ENCODE peak calls at places on chromosomes 13 and 19, in four cellular contexts. One of them, this sample, is unnamed.

GRCh38 chr13:37870895-37871550 is 1.5 kb upstream of the TRPC4 start:
- DNase-seq in K562: no peak
- DNase-seq in IMR-90: peak
- DNase-seq in HepG2: no peak
- DNase-seq in this sample: no peak

GRCh38 chr13:39603424-39603947 is 493 bp upstream of the LHFPL6 start:
- DNase-seq in K562: no peak
- DNase-seq in HepG2: no peak
- DNase-seq in IMR-90: peak
- DNase-seq in this sample: peak

GRCh38 chr19:7852851-7853759 is 21.1 kb downstream of the PRR36 start:
- DNase-seq in HepG2: peak
- DNase-seq in IMR-90: peak
- DNase-seq in K562: peak
- DNase-seq in this sample: peak

GRCh38 chr19:39407644-39408391 is 1.2 kb downstream of the ZFP36 start:
- DNase-seq in K562: peak
- DNase-seq in HepG2: no peak
- DNase-seq in IMR-90: no peak
- DNase-seq in this sample: no peak

GRCh38 chr13:75986818-75987217 is 350.7 kb downstream of the LMO7 start:
- DNase-seq in K562: no peak
- DNase-seq in IMR-90: no peak
- DNase-seq in HepG2: no peak
- DNase-seq in this sample: no peak

GRCh38 chr13:75760182-75760981 is 124.3 kb downstream of the LMO7 start:
- DNase-seq in K562: no peak
- DNase-seq in IMR-90: peak
- DNase-seq in HepG2: peak
- DNase-seq in this sample: peak

GRCh38 chr19:6527893-6528543 is 2.8 kb upstream of the TNFSF9 start:
- DNase-seq in HepG2: no peak
- DNase-seq in K562: no peak
- DNase-seq in IMR-90: no peak
- DNase-seq in this sample: no peak

GRCh38 chr19:28701491-28701890 is 511.5 kb downstream of the UQCRFS1 start:
- DNase-seq in IMR-90: no peak
- DNase-seq in K562: no peak
- DNase-seq in HepG2: no peak
- DNase-seq in this sample: no peak

GRCh38 chr13:97431365-97431764 is 2.6 kb upstream of the RAP2A start:
- DNase-seq in K562: no peak
- DNase-seq in HepG2: no peak
- DNase-seq in IMR-90: no peak
- DNase-seq in this sample: no peak

GRCh38 chr19:6216996-6217751 is 62.6 kb downstream of the MLLT1 start:
- DNase-seq in IMR-90: peak
- DNase-seq in K562: peak
- DNase-seq in HepG2: no peak
- DNase-seq in this sample: no peak

GRCh38 chr13:112069727-112070300 is 2.9 kb downstream of the SOX1 start:
- DNase-seq in K562: no peak
- DNase-seq in IMR-90: no peak
- DNase-seq in HepG2: no peak
- DNase-seq in this sample: no peak

GRCh38 chr13:21673592-21674270 is 2.9 kb downstream of the FGF9 start:
- DNase-seq in HepG2: no peak
- DNase-seq in IMR-90: peak
- DNase-seq in K562: peak
- DNase-seq in this sample: peak

GRCh38 chr19:2549701-2550191 is 73.8 kb downstream of the GADD45B start:
- DNase-seq in K562: no peak
- DNase-seq in HepG2: no peak
- DNase-seq in IMR-90: peak
- DNase-seq in this sample: no peak

GRCh38 chr13:113058988-113059850 is 46.4 kb upstream of the F7 start:
- DNase-seq in IMR-90: no peak
- DNase-seq in HepG2: no peak
- DNase-seq in K562: no peak
- DNase-seq in this sample: peak

GRCh38 chr13:78596701-78597550 is 6.4 kb downstream of the POU4F1 start:
- DNase-seq in K562: no peak
- DNase-seq in IMR-90: no peak
- DNase-seq in HepG2: no peak
- DNase-seq in this sample: no peak

GRCh38 chr13:51057001-51057400 is 54.1 kb downstream of the C13orf42 start:
- DNase-seq in K562: no peak
- DNase-seq in IMR-90: no peak
- DNase-seq in HepG2: no peak
- DNase-seq in this sample: no peak

GRCh38 chr13:32261567-32261966 is 53.6 kb downstream of the ZAR1L start:
- DNase-seq in K562: peak
- DNase-seq in IMR-90: peak
- DNase-seq in HepG2: no peak
- DNase-seq in this sample: no peak

GRCh38 chr13:59112375-59112774 is 1051.4 kb downstream of the DIAPH3 start:
- DNase-seq in HepG2: no peak
- DNase-seq in K562: no peak
- DNase-seq in IMR-90: peak
- DNase-seq in this sample: peak

GRCh38 chr13:102587916-102588315 is 8.9 kb upstream of the TPP2 start:
- DNase-seq in IMR-90: no peak
- DNase-seq in K562: no peak
- DNase-seq in HepG2: no peak
- DNase-seq in this sample: no peak

GRCh38 chr19:54414156-54414555 is 1.1 kb upstream of the TTYH1 start:
- DNase-seq in IMR-90: no peak
- DNase-seq in HepG2: no peak
- DNase-seq in K562: no peak
- DNase-seq in this sample: no peak

GRCh38 chr13:40116008-40116407 is 460.5 kb downstream of the COG6 start:
- DNase-seq in K562: peak
- DNase-seq in IMR-90: peak
- DNase-seq in HepG2: peak
- DNase-seq in this sample: peak

GRCh38 chr19:55257461-55258411 is 1.1 kb downstream of the PPP6R1 start:
- DNase-seq in K562: peak
- DNase-seq in HepG2: no peak
- DNase-seq in IMR-90: peak
- DNase-seq in this sample: no peak

DNA sequence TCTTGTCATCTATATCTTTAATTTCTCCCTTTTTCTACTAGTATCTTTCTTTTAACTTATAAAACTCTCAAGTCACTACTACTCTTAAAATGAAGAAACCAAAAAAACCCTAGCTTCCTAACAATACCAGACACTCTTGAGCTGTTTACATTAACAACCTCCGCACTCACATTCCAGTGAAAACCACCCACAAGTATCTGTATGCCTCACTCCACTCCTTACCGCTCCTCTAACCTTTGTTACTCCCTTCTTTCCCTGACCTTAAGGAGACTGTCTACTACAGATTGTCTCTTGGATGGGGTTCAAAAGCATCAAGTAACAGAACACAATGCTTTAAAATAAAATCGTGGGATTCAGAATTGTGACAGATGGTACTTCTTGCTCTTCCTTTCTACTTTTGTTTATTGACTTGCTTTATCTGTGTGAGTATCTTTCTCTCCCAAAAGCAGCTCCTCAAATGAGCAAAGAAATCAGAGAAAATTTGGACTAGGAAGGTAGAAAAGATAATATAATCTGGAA is 110.0 kb upstream of the FBXL3 start:
- DNase-seq in K562: no peak
- DNase-seq in HepG2: no peak
- DNase-seq in IMR-90: peak
- DNase-seq in this sample: no peak
- TF ChIP-seq MAZ in K562: no peak
- TF ChIP-seq MAZ in HepG2: no peak
- TF ChIP-seq MAZ in IMR-90: no peak
- TF ChIP-seq MAZ in this sample: no peak

GRCh38 chr13:107534548-107534947 is 680.8 kb downstream of the LIG4 start:
- DNase-seq in IMR-90: peak
- DNase-seq in K562: no peak
- DNase-seq in HepG2: no peak
- DNase-seq in this sample: no peak
- TF ChIP-seq MAZ in IMR-90: no peak
- TF ChIP-seq MAZ in K562: no peak
- TF ChIP-seq MAZ in HepG2: no peak
- TF ChIP-seq MAZ in this sample: no peak

DNA sequence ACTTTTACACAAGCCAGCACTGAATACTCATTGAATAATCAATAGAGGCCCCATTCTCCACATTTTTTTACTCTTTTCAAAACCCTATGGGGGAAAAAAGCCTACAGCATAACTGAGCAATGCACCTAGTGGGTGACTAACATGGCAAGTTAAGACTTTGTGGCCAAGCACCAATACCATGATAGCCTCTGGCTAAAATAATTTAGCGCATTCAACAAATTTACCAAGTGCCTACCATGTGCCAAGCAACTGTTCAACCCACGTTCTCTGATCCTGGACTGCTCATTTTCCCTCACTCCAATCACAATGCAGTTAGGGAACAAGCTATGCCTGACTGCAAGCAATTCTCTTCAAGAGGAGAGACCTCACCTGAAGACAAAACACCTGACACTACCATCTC is 3.0 kb downstream of the ANKRD10 start:
- DNase-seq in HepG2: no peak
- DNase-seq in IMR-90: peak
- DNase-seq in K562: no peak
- DNase-seq in this sample: no peak
- TF ChIP-seq MAZ in HepG2: no peak
- TF ChIP-seq MAZ in IMR-90: no peak
- TF ChIP-seq MAZ in K562: no peak
- TF ChIP-seq MAZ in this sample: no peak

DNA sequence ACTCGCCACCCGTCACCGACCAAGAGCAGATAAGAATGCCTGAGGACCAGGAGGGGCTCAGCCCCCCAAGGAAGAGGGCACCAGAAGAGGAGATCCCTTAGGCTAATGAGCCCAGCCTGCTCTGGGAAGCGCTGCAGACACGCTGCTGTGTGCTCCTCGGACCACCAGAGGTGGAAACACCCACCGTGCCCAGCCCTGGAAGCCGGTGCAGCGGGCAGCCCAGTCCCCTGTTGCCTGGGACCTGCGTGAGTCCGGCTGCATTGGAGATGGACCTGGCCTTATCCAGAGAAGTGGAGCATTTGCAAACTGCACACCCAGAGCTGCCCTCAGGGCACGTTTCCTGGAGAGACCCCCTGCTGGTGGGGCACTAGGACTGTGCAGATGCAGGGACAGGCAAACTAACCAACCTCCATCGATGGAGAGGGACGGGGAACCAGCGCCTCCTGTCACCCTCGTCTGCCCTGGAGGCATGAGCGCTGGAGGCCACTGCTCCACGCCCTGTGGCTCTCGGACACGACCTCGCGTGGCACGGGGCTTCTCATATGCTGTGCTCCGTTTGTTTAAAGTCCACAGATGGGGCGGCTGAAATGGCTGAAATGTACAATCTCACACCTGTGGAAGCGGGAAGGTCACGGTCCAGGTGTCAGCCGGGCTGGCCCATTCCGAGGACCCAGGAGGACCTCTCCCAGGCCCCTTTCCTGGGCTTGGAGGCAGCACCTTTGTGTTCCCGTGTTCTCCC is 153.9 kb downstream of the KDM4B start:
- DNase-seq in IMR-90: no peak
- DNase-seq in K562: no peak
- DNase-seq in HepG2: no peak
- DNase-seq in this sample: no peak
- TF ChIP-seq MAZ in IMR-90: no peak
- TF ChIP-seq MAZ in K562: no peak
- TF ChIP-seq MAZ in HepG2: no peak
- TF ChIP-seq MAZ in this sample: no peak

GRCh38 chr13:89955773-89956172 is 1391.7 kb upstream of the MIR17HG start:
- DNase-seq in IMR-90: no peak
- DNase-seq in HepG2: no peak
- DNase-seq in K562: no peak
- DNase-seq in this sample: no peak

GRCh38 chr13:89950225-89950624 is 1397.3 kb upstream of the MIR17HG start:
- DNase-seq in K562: no peak
- DNase-seq in HepG2: no peak
- DNase-seq in IMR-90: no peak
- DNase-seq in this sample: no peak

GRCh38 chr13:89953581-89953980 is 1393.9 kb upstream of the MIR17HG start:
- DNase-seq in IMR-90: no peak
- DNase-seq in K562: no peak
- DNase-seq in HepG2: no peak
- DNase-seq in this sample: no peak

GRCh38 chr13:89951341-89951740 is 1396.1 kb upstream of the MIR17HG start:
- DNase-seq in IMR-90: no peak
- DNase-seq in HepG2: no peak
- DNase-seq in K562: no peak
- DNase-seq in this sample: no peak
- TF ChIP-seq MAZ in IMR-90: no peak
- TF ChIP-seq MAZ in HepG2: no peak
- TF ChIP-seq MAZ in K562: no peak
- TF ChIP-seq MAZ in this sample: no peak

GRCh38 chr13:98775844-98776598 is 23.5 kb upstream of the SLC15A1 start:
- DNase-seq in IMR-90: peak
- DNase-seq in HepG2: peak
- DNase-seq in K562: peak
- DNase-seq in this sample: peak
- TF ChIP-seq MAZ in IMR-90: no peak
- TF ChIP-seq MAZ in HepG2: no peak
- TF ChIP-seq MAZ in K562: no peak
- TF ChIP-seq MAZ in this sample: no peak

DNA sequence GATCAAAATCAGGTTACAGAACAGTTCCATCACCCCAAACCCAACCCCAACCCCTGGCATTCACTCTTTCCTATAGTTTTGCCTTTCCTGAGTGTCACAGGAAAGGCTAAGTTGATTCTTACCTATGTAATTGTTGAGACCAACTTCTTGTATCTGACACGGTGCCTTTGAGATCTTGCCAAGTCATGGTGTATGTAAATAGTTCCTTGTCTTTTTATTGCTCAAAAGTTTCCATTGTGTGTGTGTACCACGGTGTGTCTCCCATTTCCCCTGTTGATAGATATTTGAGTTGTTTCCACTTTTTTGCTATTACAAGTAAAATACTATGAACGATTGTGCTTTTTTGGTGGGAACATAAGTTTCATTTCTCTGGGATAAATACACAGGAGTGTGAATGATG is 3.3 kb upstream of the IGFL2 start:
- DNase-seq in HepG2: no peak
- DNase-seq in IMR-90: no peak
- DNase-seq in K562: no peak
- DNase-seq in this sample: no peak
- TF ChIP-seq MAZ in HepG2: no peak
- TF ChIP-seq MAZ in IMR-90: no peak
- TF ChIP-seq MAZ in K562: no peak
- TF ChIP-seq MAZ in this sample: no peak

DNA sequence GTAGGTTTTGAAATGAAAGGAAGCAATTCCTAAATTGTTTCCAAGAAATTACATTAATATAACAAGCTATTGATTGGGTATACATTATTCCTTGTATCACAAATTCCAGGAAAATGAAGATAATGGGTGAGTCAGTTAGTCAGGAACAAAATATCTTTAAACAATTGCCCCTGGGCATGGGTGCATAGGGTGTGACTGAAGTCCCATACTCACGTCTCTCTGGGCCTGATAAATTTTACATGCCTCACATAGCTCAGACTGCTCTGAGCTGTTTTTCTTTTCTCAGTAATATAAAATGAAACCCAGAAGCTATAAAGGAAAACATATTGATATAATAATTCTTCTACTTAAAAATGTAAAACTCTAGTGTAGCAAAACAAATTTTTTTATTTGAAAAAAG is 87.8 kb downstream of the FNDC3A start:
- DNase-seq in IMR-90: no peak
- DNase-seq in K562: no peak
- DNase-seq in HepG2: no peak
- DNase-seq in this sample: no peak
- TF ChIP-seq MAZ in IMR-90: no peak
- TF ChIP-seq MAZ in K562: no peak
- TF ChIP-seq MAZ in HepG2: no peak
- TF ChIP-seq MAZ in this sample: no peak

This sample was measured in A549.